ENCODE peak calls at places on chromosomes 6 and 20, in ten cellular contexts. F is breast epithelium; G is stimulated activated naive B cell treated with anti-CD40 and anti-IgM and Interleukin-4, amounts not matched to agents 10 μg/mL and 1 μg/mL and 100 μg/mL, for 72 hours; C is mesothelial cell of epicardium; B is AG04450; Z is activated CD4-positive, alpha-beta memory T cell treated with anti-CD3 and anti-CD28 coated beads, Interleukin-2, amount 10 ng/mL, durations not matched to agents 7 days and 5 days; D is EH; U is GM13977; S is body of pancreas; Y is neural crest cell. I is an unnamed sample.

GRCh38 chr6:145656128-145656527 is 79.2 kb downstream of the EPM2A start:
- DNase-seq in F (no peak), G (no peak), C (no peak), B (no peak), Z (no peak), D (peak; percentile 29), U (no peak), S (no peak), Y (no peak), I (no peak)

GRCh38 chr6:22112490-22112889 is 184.3 kb downstream of the PRL start:
- DNase-seq in F (no peak), G (no peak), C (no peak), B (no peak), Z (no peak), D (no peak), U (no peak), S (no peak), Y (no peak), I (no peak)

GRCh38 chr6:72788188-72788587 is 166.3 kb downstream of the KCNQ5 start:
- DNase-seq in F (no peak), G (no peak), C (no peak), B (peak; percentile 46), Z (no peak), D (peak; percentile 85), U (no peak), S (no peak), Y (no peak), I (no peak)

GRCh38 chr20:32906200-32906599 is 47.5 kb downstream of the EFCAB8 start:
- DNase-seq in F (no peak), G (no peak), C (no peak), B (no peak), Z (no peak), D (no peak), U (no peak), S (no peak), Y (no peak), I (no peak)

GRCh38 chr6:142566628-142567396 is 265.0 kb downstream of the ADGRG6 start:
- DNase-seq in F (no peak), G (peak; percentile 29), C (peak; percentile 33), B (peak; percentile 7), Z (peak; percentile 42), D (peak; percentile 69), U (peak; percentile 51), S (peak; percentile 60), Y (peak; percentile 77), I (peak; percentile 32)

GRCh38 chr6:1388081-1388926 is 1.1 kb upstream of the FOXF2 start:
- DNase-seq in F (no peak), G (no peak), C (no peak), B (no peak), Z (no peak), D (peak; percentile 71), U (peak; percentile 40), S (no peak), Y (no peak), I (no peak)

GRCh38 chr6:167906899-167907298 is 80.2 kb downstream of the AFDN start:
- DNase-seq in F (peak; percentile 69), G (no peak), C (no peak), B (no peak), Z (no peak), D (peak; percentile 3), U (no peak), S (peak; percentile 60), Y (no peak), I (no peak)

GRCh38 chr6:148776321-148776966 is 29.6 kb downstream of the UST start:
- DNase-seq in F (no peak), G (no peak), C (no peak), B (peak; percentile 39), Z (no peak), D (peak; percentile 80), U (no peak), S (no peak), Y (no peak), I (no peak)

GRCh38 chr20:9070304-9070703 is 1.4 kb downstream of the PLCB4 start:
- DNase-seq in F (no peak), G (no peak), C (no peak), B (no peak), Z (no peak), D (no peak), U (no peak), S (no peak), Y (no peak), I (no peak)

GRCh38 chr20:48604426-48604825 is 223.4 kb downstream of the PREX1 start:
- DNase-seq in F (peak; percentile 31), G (no peak), C (no peak), B (no peak), Z (no peak), D (no peak), U (no peak), S (no peak), Y (no peak), I (no peak)

GRCh38 chr6:159934181-159934580 is 34.7 kb upstream of the IGF2R start:
- DNase-seq in F (no peak), G (no peak), C (no peak), B (no peak), Z (no peak), D (peak; percentile 54), U (no peak), S (no peak), Y (no peak), I (no peak)

GRCh38 chr6:157030756-157031155 is 253.6 kb downstream of the ARID1B start:
- DNase-seq in F (no peak), G (no peak), C (no peak), B (no peak), Z (no peak), D (no peak), U (no peak), S (peak; percentile 27), Y (no peak), I (no peak)

GRCh38 chr6:16392010-16392409 is 153.6 kb downstream of the GMPR start:
- DNase-seq in F (no peak), G (no peak), C (no peak), B (no peak), Z (no peak), D (peak; percentile 67), U (no peak), S (peak; percentile 9), Y (no peak), I (no peak)

GRCh38 chr6:56551409-56552120 is 91.1 kb downstream of the DST start:
- DNase-seq in F (no peak), G (no peak), C (no peak), B (no peak), Z (no peak), D (no peak), U (no peak), S (no peak), Y (no peak), I (no peak)

GRCh38 chr6:41966961-41967311 is 25.3 kb upstream of the CCND3 start:
- DNase-seq in F (no peak), G (no peak), C (no peak), B (peak; percentile 34), Z (no peak), D (peak; percentile 69), U (no peak), S (no peak), Y (no peak), I (no peak)

GRCh38 chr6:99940582-99940981 is 53.4 kb downstream of the MCHR2 start:
- DNase-seq in F (no peak), G (no peak), C (no peak), B (no peak), Z (no peak), D (no peak), U (no peak), S (no peak), Y (no peak), I (no peak)

GRCh38 chr6:107712523-107713213 is 111.4 kb downstream of the SCML4 start:
- DNase-seq in F (no peak), G (peak; percentile 5), C (no peak), B (peak; percentile 78), Z (no peak), D (peak; percentile 44), U (no peak), S (no peak), Y (no peak), I (no peak)

GRCh38 chr6:43945778-43946100 is 175.7 kb downstream of the VEGFA start:
- DNase-seq in F (no peak), G (no peak), C (no peak), B (no peak), Z (no peak), D (peak; percentile 19), U (no peak), S (no peak), Y (no peak), I (no peak)

GRCh38 chr20:10508468-10509251 is 73.6 kb downstream of the SLX4IP start:
- DNase-seq in F (no peak), G (no peak), C (no peak), B (no peak), Z (no peak), D (peak; percentile 79), U (no peak), S (peak; percentile 25), Y (no peak), I (no peak)

GRCh38 chr6:142886431-142887170 is 58.4 kb downstream of the HIVEP2 start:
- DNase-seq in F (no peak), G (no peak), C (no peak), B (no peak), Z (no peak), D (peak; percentile 48), U (no peak), S (no peak), Y (no peak), I (no peak)

GRCh38 chr20:10537850-10538480 is 102.9 kb downstream of the SLX4IP start:
- DNase-seq in F (no peak), G (no peak), C (no peak), B (no peak), Z (no peak), D (peak; percentile 70), U (no peak), S (no peak), Y (no peak), I (no peak)

GRCh38 chr20:33654680-33655161 is 7.4 kb upstream of the C20orf144 start:
- DNase-seq in F (no peak), G (no peak), C (no peak), B (no peak), Z (no peak), D (no peak), U (no peak), S (peak; percentile 50), Y (no peak), I (no peak)

GRCh38 chr6:8279094-8279805 is 156.1 kb downstream of the SLC35B3 start:
- DNase-seq in F (no peak), G (no peak), C (no peak), B (no peak), Z (no peak), D (no peak), U (no peak), S (no peak), Y (no peak), I (no peak)

GRCh38 chr6:38528196-38528965 is 111.3 kb downstream of the BTBD9 start:
- DNase-seq in F (no peak), G (no peak), C (no peak), B (no peak), Z (no peak), D (peak; percentile 20), U (no peak), S (no peak), Y (no peak), I (no peak)

GRCh38 chr20:52268184-52268583 is 76.6 kb upstream of the ZFP64 start:
- DNase-seq in F (no peak), G (no peak), C (no peak), B (no peak), Z (no peak), D (peak; percentile 29), U (no peak), S (no peak), Y (no peak), I (no peak)

GRCh38 chr20:62370115-62370806 is 3.1 kb upstream of the LAMA5 start:
- DNase-seq in F (peak; percentile 79), G (peak; percentile 45), C (no peak), B (no peak), Z (no peak), D (peak; percentile 94), U (no peak), S (no peak), Y (no peak), I (no peak)

GRCh38 chr20:10171864-10172751 is 46.5 kb upstream of the SNAP25 start:
- DNase-seq in F (no peak), G (no peak), C (no peak), B (no peak), Z (peak; percentile 16), D (peak; percentile 38), U (no peak), S (peak; percentile 65), Y (peak; percentile 7), I (no peak)

GRCh38 chr6:53437557-53438202 is 88.9 kb upstream of the ELOVL5 start:
- DNase-seq in F (no peak), G (no peak), C (no peak), B (peak; percentile 60), Z (peak; percentile 28), D (peak; percentile 87), U (peak; percentile 33), S (peak; percentile 7), Y (peak; percentile 9), I (no peak)

I was measured in CD8-positive, alpha-beta T cell.